ENCODE peak calls at places on chromosomes 6 and 20, in six cellular contexts. K, F, P, N, W and L are unnamed samples.

GRCh38 chr6:82645536-82646230 is 282.1 kb downstream of the TPBG start:
- DNase-seq in N (no peak), K (peak; percentile 7), F (no peak), W (no peak), P (no peak), L (no peak)

GRCh38 chr20:6489361-6490154 is 277.9 kb upstream of the BMP2 start:
- DNase-seq in F (peak; percentile 27), P (no peak), N (no peak), W (no peak), K (peak; percentile 55), L (no peak)

GRCh38 chr6:7914311-7914710 is 3.7 kb upstream of the TXNDC5 start:
- DNase-seq in P (no peak), W (no peak), N (no peak), K (no peak), F (no peak), L (no peak)

GRCh38 chr6:138486249-138487121 is 12.8 kb downstream of the NHSL1 start:
- DNase-seq in N (no peak), K (peak; percentile 27), P (no peak), F (no peak), W (no peak), L (no peak)

GRCh38 chr6:27866370-27867050 is 45.7 kb downstream of the OR2B2 start:
- DNase-seq in N (peak; percentile 47), K (peak; percentile 94), P (peak; percentile 79), F (no peak), W (peak; percentile 44), L (no peak)

GRCh38 chr6:32194825-32195651 is 2.6 kb upstream of the GPSM3 start:
- DNase-seq in N (peak; percentile 74), P (peak; percentile 47), F (peak; percentile 70), W (no peak), K (peak; percentile 67), L (no peak)

GRCh38 chr6:161138545-161139303 is 135.1 kb downstream of the AGPAT4 start:
- DNase-seq in N (peak; percentile 56), F (no peak), P (no peak), W (no peak), K (no peak), L (no peak)

GRCh38 chr20:37053230-37053950 is 42.4 kb downstream of the RBL1 start:
- DNase-seq in W (no peak), P (no peak), K (no peak), F (no peak), N (no peak), L (no peak)

GRCh38 chr6:32947552-32948465 is 5.1 kb downstream of the HLA-DMA start:
- DNase-seq in W (peak; percentile 28), N (no peak), F (peak; percentile 67), K (peak; percentile 81), P (no peak), L (peak; percentile 12)

GRCh38 chr6:36984581-36985383 is 1.2 kb downstream of the MTCH1 start:
- DNase-seq in W (peak; percentile 51), P (peak; percentile 75), K (peak; percentile 85), N (peak; percentile 26), F (no peak), L (no peak)

GRCh38 chr20:38076548-38076947 is 43.0 kb downstream of the RPRD1B start:
- DNase-seq in K (no peak), N (no peak), P (no peak), F (no peak), W (no peak), L (no peak)

GRCh38 chr6:98848539-98849210 is 14.3 kb downstream of the POU3F2 start:
- DNase-seq in W (no peak), N (no peak), F (no peak), P (no peak), K (no peak), L (no peak)

GRCh38 chr6:4772750-4773149 is 3.5 kb upstream of the CDYL start:
- DNase-seq in F (no peak), W (no peak), N (no peak), K (no peak), P (no peak), L (no peak)

GRCh38 chr6:75422024-75422639 is 71.5 kb downstream of the FILIP1 start:
- DNase-seq in K (no peak), W (no peak), N (no peak), P (no peak), F (no peak), L (no peak)

GRCh38 chr6:111661541-111662041 is 55.9 kb upstream of the TRAF3IP2 start:
- DNase-seq in K (no peak), W (no peak), N (no peak), P (no peak), F (no peak), L (no peak)

GRCh38 chr20:44572551-44573500 is 9.6 kb upstream of the PKIG start:
- DNase-seq in W (no peak), N (peak; percentile 69), P (peak; percentile 58), K (peak; percentile 97), F (no peak), L (no peak)

GRCh38 chr20:48789781-48790544 is 37.8 kb downstream of the PREX1 start:
- DNase-seq in F (no peak), K (no peak), P (no peak), N (no peak), W (no peak), L (no peak)

GRCh38 chr6:36196049-36196879 is at the start of gene BRPF3:
- DNase-seq in K (peak; percentile 72), F (peak; percentile 68), W (peak; percentile 88), P (peak; percentile 88), N (peak; percentile 83), L (peak; percentile 51)

GRCh38 chr6:22800451-22800850 is 231.1 kb downstream of the HDGFL1 start:
- DNase-seq in N (no peak), K (no peak), P (no peak), F (no peak), W (no peak), L (no peak)

GRCh38 chr20:48734104-48734749 is 93.6 kb downstream of the PREX1 start:
- DNase-seq in W (no peak), F (no peak), K (no peak), N (no peak), P (no peak), L (no peak)

GRCh38 chr6:82217014-82217621 is 30.4 kb downstream of the IBTK start:
- DNase-seq in F (no peak), P (no peak), W (no peak), K (no peak), N (no peak), L (no peak)

GRCh38 chr20:5127204-5127858 is 523 bp downstream of the CDS2 start:
- DNase-seq in W (peak; percentile 62), K (peak; percentile 69), N (peak; percentile 45), F (peak; percentile 64), P (peak; percentile 19), L (peak; percentile 53)

GRCh38 chr6:2021713-2022125 is 223.7 kb downstream of the GMDS start:
- DNase-seq in F (peak; percentile 26), N (peak; percentile 13), K (peak; percentile 69), P (peak; percentile 23), W (peak; percentile 56), L (no peak)

GRCh38 chr6:139500977-139501376 is 126.5 kb upstream of the CITED2 start:
- DNase-seq in P (no peak), N (no peak), K (peak; percentile 60), F (no peak), W (no peak), L (no peak)

GRCh38 chr6:32432050-32432450 is 7.6 kb upstream of the HLA-DRA start:
- DNase-seq in P (no peak), K (peak; percentile 29), F (peak; percentile 67), W (no peak), N (no peak), L (no peak)

GRCh38 chr6:6690144-6690483 is 101.6 kb downstream of the LY86 start:
- DNase-seq in K (no peak), P (no peak), W (no peak), N (no peak), F (no peak), L (no peak)

GRCh38 chr20:62069741-62070216 is 4.1 kb upstream of the TAF4 start:
- DNase-seq in N (no peak), P (peak; percentile 63), F (peak; percentile 29), W (no peak), K (peak; percentile 91), L (no peak)

GRCh38 chr6:37860226-37860839 is 40.8 kb downstream of the ZFAND3 start:
- DNase-seq in P (no peak), W (peak; percentile 61), K (peak; percentile 63), N (peak; percentile 25), F (peak; percentile 41), L (no peak)

GRCh38 chr6:148700713-148701392 is 46.0 kb upstream of the UST start:
- DNase-seq in P (peak; percentile 64), F (no peak), N (peak; percentile 38), K (peak; percentile 62), W (no peak), L (no peak)

GRCh38 chr6:80771941-80772340 is 665.5 kb downstream of the BCKDHB start:
- DNase-seq in F (peak; percentile 1), N (no peak), K (peak; percentile 46), P (peak; percentile 15), W (no peak), L (no peak)

GRCh38 chr20:58482416-58482815 is 32.8 kb downstream of the APCDD1L start:
- DNase-seq in K (peak; percentile 75), F (no peak), W (no peak), P (no peak), N (no peak), L (no peak)

GRCh38 chr6:108114861-108115597 is 40.5 kb upstream of the OSTM1 start:
- DNase-seq in W (peak; percentile 73), F (no peak), P (peak; percentile 65), N (no peak), K (peak; percentile 79), L (no peak)